ENCODE peak calls at places on chromosomes 4 and X, in eight cellular contexts. One of them, this sample, is unnamed.

GRCh38 chr4:7624361-7624760 is 189.6 kb upstream of the PSAPL1 start:
- DNase-seq in body of pancreas: no peak
- DNase-seq in IMR-90: no peak
- DNase-seq in stomach: no peak
- DNase-seq in prostate gland: no peak
- DNase-seq in esophagus squamous epithelium: no peak
- DNase-seq in heart left ventricle: no peak
- DNase-seq in lower leg skin: no peak
- DNase-seq in this sample: no peak

GRCh38 chr4:142615324-142615665 is 230.8 kb downstream of the INPP4B start:
- DNase-seq in body of pancreas: no peak
- DNase-seq in IMR-90: peak; percentile 71
- DNase-seq in stomach: no peak
- DNase-seq in prostate gland: no peak
- DNase-seq in esophagus squamous epithelium: no peak
- DNase-seq in heart left ventricle: no peak
- DNase-seq in lower leg skin: no peak
- DNase-seq in this sample: no peak

GRCh38 chr4:122826596-122827257 is at the start of gene FGF2:
- DNase-seq in body of pancreas: peak; percentile 19
- DNase-seq in IMR-90: peak; percentile 60
- DNase-seq in stomach: peak; percentile 31
- DNase-seq in prostate gland: peak; percentile 12
- DNase-seq in esophagus squamous epithelium: no peak
- DNase-seq in heart left ventricle: peak; percentile 68
- DNase-seq in lower leg skin: peak; percentile 30
- DNase-seq in this sample: peak; percentile 42

GRCh38 chr4:189825466-189825865 is 115.2 kb upstream of the FRG1 start:
- DNase-seq in body of pancreas: no peak
- DNase-seq in IMR-90: no peak
- DNase-seq in stomach: no peak
- DNase-seq in prostate gland: no peak
- DNase-seq in esophagus squamous epithelium: no peak
- DNase-seq in heart left ventricle: no peak
- DNase-seq in lower leg skin: no peak
- DNase-seq in this sample: no peak

GRCh38 chrX:28126886-28127285 is 145.6 kb upstream of the DCAF8L1 start:
- DNase-seq in body of pancreas: no peak
- DNase-seq in IMR-90: no peak
- DNase-seq in stomach: no peak
- DNase-seq in prostate gland: no peak
- DNase-seq in esophagus squamous epithelium: no peak
- DNase-seq in heart left ventricle: no peak
- DNase-seq in lower leg skin: no peak
- DNase-seq in this sample: no peak

GRCh38 chr4:181777518-181777917 is 465.7 kb upstream of the TENM3 start:
- DNase-seq in body of pancreas: no peak
- DNase-seq in IMR-90: no peak
- DNase-seq in stomach: no peak
- DNase-seq in prostate gland: no peak
- DNase-seq in esophagus squamous epithelium: no peak
- DNase-seq in heart left ventricle: no peak
- DNase-seq in lower leg skin: no peak
- DNase-seq in this sample: no peak

GRCh38 chr4:184420881-184421416 is 53.4 kb downstream of the IRF2 start:
- DNase-seq in body of pancreas: no peak
- DNase-seq in IMR-90: no peak
- DNase-seq in stomach: no peak
- DNase-seq in prostate gland: no peak
- DNase-seq in esophagus squamous epithelium: no peak
- DNase-seq in heart left ventricle: no peak
- DNase-seq in lower leg skin: no peak
- DNase-seq in this sample: no peak

GRCh38 chr4:122341906-122342305 is 36.9 kb upstream of the ADAD1 start:
- DNase-seq in body of pancreas: no peak
- DNase-seq in IMR-90: peak; percentile 87
- DNase-seq in stomach: no peak
- DNase-seq in prostate gland: no peak
- DNase-seq in esophagus squamous epithelium: no peak
- DNase-seq in heart left ventricle: no peak
- DNase-seq in lower leg skin: no peak
- DNase-seq in this sample: peak; percentile 3

GRCh38 chr4:4408576-4409335 is 21.9 kb downstream of the NSG1 start:
- DNase-seq in body of pancreas: no peak
- DNase-seq in IMR-90: no peak
- DNase-seq in stomach: no peak
- DNase-seq in prostate gland: no peak
- DNase-seq in esophagus squamous epithelium: no peak
- DNase-seq in heart left ventricle: no peak
- DNase-seq in lower leg skin: no peak
- DNase-seq in this sample: no peak

GRCh38 chr4:26753642-26754041 is 107.0 kb upstream of the STIM2 start:
- DNase-seq in body of pancreas: no peak
- DNase-seq in IMR-90: peak; percentile 68
- DNase-seq in stomach: no peak
- DNase-seq in prostate gland: peak; percentile 64
- DNase-seq in esophagus squamous epithelium: no peak
- DNase-seq in heart left ventricle: peak; percentile 46
- DNase-seq in lower leg skin: no peak
- DNase-seq in this sample: no peak

GRCh38 chr4:39528056-39528465 is 822 bp upstream of the UGDH start:
- DNase-seq in body of pancreas: no peak
- DNase-seq in IMR-90: peak; percentile 82
- DNase-seq in stomach: no peak
- DNase-seq in prostate gland: no peak
- DNase-seq in esophagus squamous epithelium: no peak
- DNase-seq in heart left ventricle: no peak
- DNase-seq in lower leg skin: peak; percentile 75
- DNase-seq in this sample: no peak

GRCh38 chr4:117429061-117429460 is 343.7 kb upstream of the TRAM1L1 start:
- DNase-seq in body of pancreas: peak; percentile 9
- DNase-seq in IMR-90: no peak
- DNase-seq in stomach: no peak
- DNase-seq in prostate gland: no peak
- DNase-seq in esophagus squamous epithelium: no peak
- DNase-seq in heart left ventricle: no peak
- DNase-seq in lower leg skin: no peak
- DNase-seq in this sample: peak; percentile 14
- TF ChIP-seq CTCF in body of pancreas: no peak
- TF ChIP-seq CTCF in IMR-90: no peak
- TF ChIP-seq CTCF in stomach: no peak
- TF ChIP-seq CTCF in prostate gland: no peak
- TF ChIP-seq CTCF in esophagus squamous epithelium: no peak
- TF ChIP-seq CTCF in heart left ventricle: no peak
- TF ChIP-seq CTCF in lower leg skin: no peak
- TF ChIP-seq CTCF in this sample: no peak

GRCh38 chr4:110475881-110476818 is at the start of gene ENPEP:
- DNase-seq in body of pancreas: peak; percentile 14
- DNase-seq in IMR-90: peak; percentile 36
- DNase-seq in stomach: no peak
- DNase-seq in prostate gland: peak; percentile 4
- DNase-seq in esophagus squamous epithelium: no peak
- DNase-seq in heart left ventricle: peak; percentile 49
- DNase-seq in lower leg skin: no peak
- DNase-seq in this sample: no peak
- TF ChIP-seq POLR2A in body of pancreas: no peak
- TF ChIP-seq POLR2A in IMR-90: no peak
- TF ChIP-seq POLR2A in stomach: no peak
- TF ChIP-seq POLR2A in prostate gland: no peak
- TF ChIP-seq POLR2A in esophagus squamous epithelium: no peak
- TF ChIP-seq POLR2A in heart left ventricle: peak; percentile 23
- TF ChIP-seq POLR2A in lower leg skin: no peak
- TF ChIP-seq POLR2A in this sample: no peak

DNA sequence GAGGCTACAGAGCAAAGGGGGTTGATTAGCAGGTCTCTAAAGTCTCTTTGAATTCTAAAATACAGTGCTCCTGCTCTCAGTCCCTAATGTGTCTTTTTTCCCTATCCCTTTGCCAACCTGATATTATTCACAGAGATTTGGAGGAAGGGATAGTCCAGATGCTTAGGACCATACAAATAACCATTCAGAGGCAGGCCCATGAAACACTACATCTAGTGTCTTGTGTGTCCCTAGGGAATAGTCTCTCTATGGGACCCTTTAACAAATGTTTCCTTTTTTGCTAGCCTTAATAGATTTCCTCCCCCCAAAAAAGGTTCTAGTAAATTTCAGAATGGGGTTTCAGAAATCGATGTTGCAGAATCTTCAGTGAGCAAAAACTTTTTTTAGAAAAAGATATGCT is 1.7 kb downstream of the NR0B1 start:
- DNase-seq in body of pancreas: no peak
- DNase-seq in IMR-90: no peak
- DNase-seq in stomach: no peak
- DNase-seq in prostate gland: no peak
- DNase-seq in esophagus squamous epithelium: no peak
- DNase-seq in heart left ventricle: no peak
- DNase-seq in lower leg skin: no peak
- DNase-seq in this sample: no peak
- H3K4me3 ChIP-seq in body of pancreas: no peak overlapping the region
- H3K4me3 ChIP-seq in IMR-90: no peak overlapping the region
- H3K4me3 ChIP-seq in stomach: no peak overlapping the region
- H3K4me3 ChIP-seq in prostate gland: no peak overlapping the region
- H3K4me3 ChIP-seq in esophagus squamous epithelium: no peak overlapping the region
- H3K4me3 ChIP-seq in heart left ventricle: no peak overlapping the region
- H3K4me3 ChIP-seq in lower leg skin: no peak overlapping the region
- H3K4me3 ChIP-seq in this sample: no peak overlapping the region

DNA sequence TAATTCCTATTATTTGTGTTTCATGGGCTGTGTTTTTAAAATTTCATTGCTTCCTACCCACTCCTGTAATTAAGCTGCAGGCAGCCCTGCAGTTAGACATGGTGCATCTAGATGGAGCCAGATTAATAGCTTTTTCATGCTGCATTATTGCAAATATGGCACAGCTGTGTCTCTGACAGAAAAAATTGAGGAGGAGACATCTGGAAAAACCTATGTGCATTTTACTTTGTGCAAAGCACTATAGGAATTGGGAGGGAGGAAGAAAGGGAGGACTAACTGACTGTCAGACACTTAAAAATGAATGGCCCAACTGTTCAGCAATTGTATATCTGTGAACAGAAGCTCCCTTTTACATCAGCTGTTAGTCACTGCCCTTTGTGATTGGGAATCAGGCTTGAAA is 8.1 kb upstream of the RPGR start:
- DNase-seq in body of pancreas: no peak
- DNase-seq in IMR-90: no peak
- DNase-seq in stomach: no peak
- DNase-seq in prostate gland: no peak
- DNase-seq in esophagus squamous epithelium: no peak
- DNase-seq in heart left ventricle: no peak
- DNase-seq in lower leg skin: no peak
- DNase-seq in this sample: no peak
- TF ChIP-seq CTCF in body of pancreas: peak; percentile 35
- TF ChIP-seq CTCF in IMR-90: peak; percentile 13
- TF ChIP-seq CTCF in stomach: no peak
- TF ChIP-seq CTCF in prostate gland: no peak
- TF ChIP-seq CTCF in esophagus squamous epithelium: no peak
- TF ChIP-seq CTCF in heart left ventricle: peak; percentile 38
- TF ChIP-seq CTCF in lower leg skin: no peak
- TF ChIP-seq CTCF in this sample: no peak

GRCh38 chrX:10112510-10112909 is 44.3 kb upstream of the CLCN4 start:
- DNase-seq in body of pancreas: no peak
- DNase-seq in IMR-90: no peak
- DNase-seq in stomach: no peak
- DNase-seq in prostate gland: no peak
- DNase-seq in esophagus squamous epithelium: no peak
- DNase-seq in heart left ventricle: no peak
- DNase-seq in lower leg skin: no peak
- DNase-seq in this sample: no peak

GRCh38 chrX:10110984-10111363 is 45.8 kb upstream of the CLCN4 start:
- DNase-seq in body of pancreas: no peak
- DNase-seq in IMR-90: no peak
- DNase-seq in stomach: no peak
- DNase-seq in prostate gland: no peak
- DNase-seq in esophagus squamous epithelium: no peak
- DNase-seq in heart left ventricle: no peak
- DNase-seq in lower leg skin: no peak
- DNase-seq in this sample: peak; percentile 28

GRCh38 chrX:10110316-10110932 is 46.4 kb upstream of the CLCN4 start:
- DNase-seq in body of pancreas: no peak
- DNase-seq in IMR-90: no peak
- DNase-seq in stomach: no peak
- DNase-seq in prostate gland: no peak
- DNase-seq in esophagus squamous epithelium: no peak
- DNase-seq in heart left ventricle: no peak
- DNase-seq in lower leg skin: no peak
- DNase-seq in this sample: no peak

GRCh38 chrX:10109695-10110094 is 47.1 kb upstream of the CLCN4 start:
- DNase-seq in body of pancreas: no peak
- DNase-seq in IMR-90: no peak
- DNase-seq in stomach: no peak
- DNase-seq in prostate gland: no peak
- DNase-seq in esophagus squamous epithelium: no peak
- DNase-seq in heart left ventricle: peak; percentile 50
- DNase-seq in lower leg skin: no peak
- DNase-seq in this sample: no peak

DNA sequence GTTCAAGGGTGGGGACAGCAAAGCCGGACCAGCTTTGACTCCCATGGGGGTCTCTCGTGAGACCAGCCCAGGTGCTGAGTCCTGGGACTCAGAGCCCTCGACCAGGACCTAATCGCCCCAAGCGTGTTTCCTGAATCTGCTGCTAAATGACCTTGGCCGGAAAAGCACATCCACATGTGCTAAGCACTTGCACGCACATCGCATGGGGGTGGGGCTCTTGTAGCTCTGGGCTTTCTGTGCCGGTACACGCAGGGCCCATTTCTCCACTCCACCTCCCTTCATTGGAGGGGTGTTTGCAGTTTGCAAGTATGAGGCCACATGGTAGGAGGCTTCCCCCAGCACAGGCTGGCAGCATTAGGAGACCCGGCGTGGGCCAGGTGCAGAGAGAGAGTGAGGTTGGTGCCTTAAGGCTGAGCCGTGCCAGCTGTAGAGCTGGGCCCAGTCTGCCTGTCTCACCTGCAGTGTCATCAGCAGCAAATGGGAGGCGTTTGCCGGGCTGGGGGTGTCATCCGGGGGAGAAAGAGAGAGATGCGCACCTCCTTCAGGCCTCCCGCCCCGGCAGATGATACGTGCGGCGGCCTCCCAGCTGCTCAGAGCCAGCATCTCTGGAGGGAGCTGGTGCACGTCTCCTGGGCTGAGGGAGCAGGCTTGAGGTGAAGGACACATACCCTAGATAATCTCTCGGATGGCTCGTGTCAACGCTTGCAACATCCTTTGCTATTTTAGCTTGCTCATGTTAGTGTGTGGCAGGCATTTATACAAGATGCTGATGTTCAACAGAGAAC is 45.2 kb upstream of the CLCN4 start:
- DNase-seq in body of pancreas: no peak
- DNase-seq in IMR-90: peak; percentile 14
- DNase-seq in stomach: no peak
- DNase-seq in prostate gland: no peak
- DNase-seq in esophagus squamous epithelium: no peak
- DNase-seq in heart left ventricle: no peak
- DNase-seq in lower leg skin: no peak
- DNase-seq in this sample: no peak
- TF ChIP-seq POLR2A in body of pancreas: no peak
- TF ChIP-seq POLR2A in IMR-90: no peak
- TF ChIP-seq POLR2A in stomach: no peak
- TF ChIP-seq POLR2A in prostate gland: no peak
- TF ChIP-seq POLR2A in esophagus squamous epithelium: no peak
- TF ChIP-seq POLR2A in heart left ventricle: no peak
- TF ChIP-seq POLR2A in lower leg skin: no peak
- TF ChIP-seq POLR2A in this sample: no peak